ENCODE peak calls at places on chromosome 4, in seven cellular contexts. N, G, Z, L, K, S and W are unnamed samples.

GRCh38 chr4:42104521-42104920 is 47.9 kb downstream of the BEND4 start:
- DNase-seq in N (no peak), G (no peak), Z (peak), L (peak), K (no peak), S (no peak), W (no peak)

GRCh38 chr4:113683143-113683542 is 78.4 kb downstream of the CAMK2D start:
- DNase-seq in N (no peak), G (peak), Z (peak), L (no peak), K (no peak), S (peak), W (peak)

GRCh38 chr4:87532109-87532508 is 2.9 kb upstream of the SPARCL1 start:
- DNase-seq in N (no peak), G (no peak), Z (peak), L (no peak), K (no peak), S (no peak), W (no peak)

GRCh38 chr4:55079451-55080173 is 45.8 kb downstream of the KDR start:
- DNase-seq in N (no peak), G (no peak), Z (no peak), L (peak), K (no peak), S (no peak), W (no peak)

GRCh38 chr4:139647184-139647583 is 18.4 kb upstream of the MGST2 start:
- DNase-seq in N (no peak), G (no peak), Z (no peak), L (no peak), K (no peak), S (no peak), W (no peak)

GRCh38 chr4:2790583-2791517 is 2.0 kb upstream of the SH3BP2 start:
- DNase-seq in N (no peak), G (no peak), Z (no peak), L (no peak), K (peak), S (no peak), W (no peak)

GRCh38 chr4:89788243-89789072 is 48.5 kb downstream of the SNCA start:
- DNase-seq in N (no peak), G (no peak), Z (no peak), L (peak), K (no peak), S (no peak), W (no peak)

GRCh38 chr4:82293304-82293703 is 80.5 kb downstream of the HNRNPD start:
- DNase-seq in N (no peak), G (no peak), Z (no peak), L (no peak), K (no peak), S (peak), W (peak)

GRCh38 chr4:55754754-55755350 is 64.7 kb upstream of the EXOC1L start:
- DNase-seq in N (no peak), G (no peak), Z (peak), L (peak), K (no peak), S (no peak), W (no peak)

GRCh38 chr4:54548098-54548620 is 109.6 kb upstream of the KIT start:
- DNase-seq in N (no peak), G (no peak), Z (no peak), L (no peak), K (no peak), S (no peak), W (no peak)

GRCh38 chr4:92969650-92970370 is 666.0 kb downstream of the GRID2 start:
- DNase-seq in N (no peak), G (no peak), Z (peak), L (peak), K (no peak), S (no peak), W (no peak)

GRCh38 chr4:151798678-151799416 is 38.0 kb upstream of the GATB start:
- DNase-seq in N (no peak), G (no peak), Z (no peak), L (no peak), K (no peak), S (no peak), W (no peak)

GRCh38 chr4:10457255-10457801 is at the start of gene ZNF518B:
- DNase-seq in N (no peak), G (peak), Z (peak), L (peak), K (peak), S (peak), W (peak)

GRCh38 chr4:82437285-82438005 is 7.1 kb downstream of the ENOPH1 start:
- DNase-seq in N (no peak), G (no peak), Z (no peak), L (peak), K (no peak), S (no peak), W (no peak)

GRCh38 chr4:42150653-42151567 is 1.5 kb downstream of the BEND4 start:
- DNase-seq in N (no peak), G (no peak), Z (no peak), L (no peak), K (peak), S (peak), W (peak)

GRCh38 chr4:182554736-182555135 is 311.5 kb downstream of the TENM3 start:
- DNase-seq in N (no peak), G (no peak), Z (no peak), L (no peak), K (no peak), S (no peak), W (no peak)